ENCODE peak calls at places on chromosomes 16 and 17, in six cellular contexts. W, U, D, G, L and R are unnamed samples.

GRCh38 chr16:49995720-49996119 is 29.3 kb upstream of the CNEP1R1 start:
- DNase-seq in W (no peak), U (no peak), D (no peak), G (no peak), L (no peak), R (no peak)

GRCh38 chr16:17520567-17520966 is 49.8 kb upstream of the XYLT1 start:
- DNase-seq in W (peak; percentile 84), U (no peak), D (no peak), G (no peak), L (no peak), R (no peak)

GRCh38 chr17:79943354-79944241 is 92.1 kb downstream of the TBC1D16 start:
- DNase-seq in W (no peak), U (peak; percentile 47), D (peak; percentile 8), G (no peak), L (peak; percentile 49), R (peak; percentile 2)

GRCh38 chr16:54460254-54460860 is 173.8 kb upstream of the IRX3 start:
- DNase-seq in W (no peak), U (no peak), D (no peak), G (no peak), L (no peak), R (no peak)

GRCh38 chr17:2755941-2756724 is 6.7 kb upstream of the CCDC92B start:
- DNase-seq in W (no peak), U (no peak), D (no peak), G (no peak), L (no peak), R (peak; percentile 21)

GRCh38 chr16:56617212-56618085 is 8.1 kb upstream of the MT1E start:
- DNase-seq in W (peak; percentile 57), U (peak; percentile 86), D (peak; percentile 93), G (no peak), L (peak; percentile 65), R (peak; percentile 90)

GRCh38 chr17:6163632-6164319 is 93.6 kb downstream of the WSCD1 start:
- DNase-seq in W (no peak), U (no peak), D (no peak), G (no peak), L (no peak), R (peak; percentile 14)

GRCh38 chr16:85648782-85649181 is 35.7 kb downstream of the GSE1 start:
- DNase-seq in W (peak; percentile 13), U (no peak), D (no peak), G (no peak), L (no peak), R (no peak)

GRCh38 chr17:7754656-7755055 is 37.1 kb downstream of the DNAH2 start:
- DNase-seq in W (no peak), U (no peak), D (no peak), G (no peak), L (no peak), R (no peak)

GRCh38 chr16:10678655-10679054 is 16.1 kb downstream of the TEKT5 start:
- DNase-seq in W (no peak), U (no peak), D (no peak), G (no peak), L (no peak), R (no peak)

DNA sequence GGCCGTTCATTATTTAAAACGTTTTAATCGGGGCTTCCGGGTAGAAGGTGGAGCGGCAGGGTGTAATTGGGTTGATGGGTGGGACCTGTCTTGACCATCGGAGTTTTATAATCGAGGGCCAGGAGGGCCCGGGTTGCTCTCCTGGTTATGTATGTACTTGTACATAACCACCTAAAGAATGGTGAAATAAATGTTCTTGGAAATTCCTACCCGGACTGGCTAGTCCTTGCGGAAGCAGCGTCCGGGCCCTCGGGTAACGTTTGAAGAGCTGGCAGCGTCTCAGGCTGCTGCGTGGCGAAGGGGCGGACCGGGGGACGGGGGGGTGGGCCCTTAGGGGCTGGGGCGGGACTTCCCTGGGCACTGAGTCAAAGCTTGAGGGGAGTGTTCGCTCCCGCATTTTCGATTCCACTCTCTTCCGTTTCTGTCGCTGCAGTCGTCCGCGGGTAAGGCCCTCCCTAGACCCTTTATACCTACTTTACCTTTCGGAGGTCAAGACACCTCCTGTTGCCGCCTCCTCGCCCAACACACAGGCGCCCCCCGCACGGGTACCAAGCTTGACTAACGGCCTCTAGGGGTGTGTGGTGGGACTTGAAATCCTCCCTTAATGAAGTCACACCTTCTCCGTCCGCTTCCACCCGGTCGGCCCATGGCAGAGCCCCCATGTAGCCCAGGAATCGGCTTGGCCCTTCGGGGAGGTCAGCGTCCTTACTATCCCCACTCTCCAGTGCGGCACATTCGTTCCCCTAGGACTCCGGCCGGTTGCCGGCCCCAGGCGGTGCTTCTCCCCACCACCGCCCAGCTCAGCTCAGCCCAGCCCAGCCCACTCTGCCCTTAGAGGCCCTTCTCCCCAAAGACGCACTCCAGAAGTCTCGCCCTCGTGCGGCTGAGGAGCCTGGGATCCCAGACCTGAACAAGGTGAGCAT is at the start of gene TMEM106A:
- DNase-seq in W (peak; percentile 85), U (peak; percentile 84), D (peak; percentile 81), G (peak; percentile 43), L (peak; percentile 82), R (peak; percentile 89)
- TF ChIP-seq POLR2A in W (peak; percentile 71), U (peak; percentile 37), D (no peak), G (peak; percentile 20), L (no peak), R (peak; percentile 73)

DNA sequence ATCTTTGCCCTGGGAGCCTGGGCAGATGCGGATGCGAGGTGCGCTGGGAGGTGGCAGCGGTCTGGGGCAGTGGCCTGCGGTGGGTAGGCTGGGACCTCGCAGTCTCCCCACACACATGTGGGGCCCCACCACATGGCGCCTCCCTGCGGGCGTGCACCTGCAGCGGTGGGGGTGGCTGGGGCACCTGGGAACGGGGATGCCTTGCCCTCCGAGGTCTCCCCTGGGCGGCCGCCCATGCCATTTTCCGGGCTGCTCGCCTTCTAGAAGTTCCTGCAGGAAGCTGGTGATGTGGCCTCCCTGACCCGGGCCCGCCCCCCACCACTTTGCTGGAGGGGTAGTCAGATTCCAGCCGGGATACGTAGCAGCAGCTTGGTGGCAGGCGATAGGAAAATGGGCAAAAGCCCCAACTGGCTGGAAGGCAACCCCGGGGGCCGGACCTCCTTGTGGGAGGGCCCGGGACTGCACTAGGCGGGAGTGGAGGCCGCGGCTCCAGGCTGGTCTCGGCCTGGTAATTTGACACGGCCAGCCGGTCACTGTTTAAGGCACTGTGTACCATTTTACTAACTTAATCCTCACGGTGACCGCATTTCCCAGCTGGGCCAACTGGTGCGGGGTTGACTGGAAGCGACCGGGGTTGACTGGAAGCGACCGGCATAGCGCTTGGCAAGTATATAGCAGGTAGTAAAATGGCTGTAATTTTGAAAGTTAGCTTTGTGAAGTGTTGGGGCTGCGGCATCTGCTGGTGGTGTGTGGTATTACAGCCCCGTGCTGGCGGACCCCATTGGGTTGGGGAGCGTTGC is 38.5 kb downstream of the IGF2BP1 start:
- DNase-seq in W (peak; percentile 17), U (no peak), D (no peak), G (peak; percentile 82), L (peak; percentile 65), R (peak; percentile 52)
- H3K4me3 ChIP-seq in W (no peak overlapping the region), U (no peak overlapping the region), D (no peak overlapping the region), G (peak overlapping the region; percentile 57), L (peak overlapping the region; percentile 37), R (no peak overlapping the region)

DNA sequence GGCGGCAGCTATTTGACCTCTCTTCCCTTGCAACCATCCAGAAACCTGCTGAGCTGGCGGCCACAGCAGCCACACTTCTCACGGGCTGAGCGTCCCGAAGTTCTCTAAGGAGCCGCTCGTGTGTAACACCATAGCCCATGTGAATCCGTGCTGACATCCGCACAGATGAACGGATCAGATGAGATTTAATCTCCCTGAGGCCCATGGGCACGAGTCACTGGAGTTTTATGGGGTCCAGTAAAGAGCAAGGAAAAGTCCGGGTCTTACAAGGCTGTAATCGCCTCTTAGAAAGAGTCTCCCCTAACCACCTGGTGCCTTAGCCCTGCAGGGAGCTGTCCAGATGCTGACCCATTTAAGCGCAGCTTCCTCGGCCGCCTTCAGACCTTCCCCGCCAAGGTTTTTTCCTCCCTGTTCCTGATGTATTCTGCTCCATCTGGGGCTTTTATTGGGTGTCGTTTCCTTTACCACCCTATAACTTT is 5.5 kb upstream of the CACNG5 start:
- DNase-seq in W (peak; percentile 73), U (no peak), D (no peak), G (no peak), L (no peak), R (peak; percentile 76)
- H3K27ac ChIP-seq in W (no peak overlapping the region), U (no peak overlapping the region), D (no peak overlapping the region), G (no peak overlapping the region), L (no peak overlapping the region), R (no peak overlapping the region)

DNA sequence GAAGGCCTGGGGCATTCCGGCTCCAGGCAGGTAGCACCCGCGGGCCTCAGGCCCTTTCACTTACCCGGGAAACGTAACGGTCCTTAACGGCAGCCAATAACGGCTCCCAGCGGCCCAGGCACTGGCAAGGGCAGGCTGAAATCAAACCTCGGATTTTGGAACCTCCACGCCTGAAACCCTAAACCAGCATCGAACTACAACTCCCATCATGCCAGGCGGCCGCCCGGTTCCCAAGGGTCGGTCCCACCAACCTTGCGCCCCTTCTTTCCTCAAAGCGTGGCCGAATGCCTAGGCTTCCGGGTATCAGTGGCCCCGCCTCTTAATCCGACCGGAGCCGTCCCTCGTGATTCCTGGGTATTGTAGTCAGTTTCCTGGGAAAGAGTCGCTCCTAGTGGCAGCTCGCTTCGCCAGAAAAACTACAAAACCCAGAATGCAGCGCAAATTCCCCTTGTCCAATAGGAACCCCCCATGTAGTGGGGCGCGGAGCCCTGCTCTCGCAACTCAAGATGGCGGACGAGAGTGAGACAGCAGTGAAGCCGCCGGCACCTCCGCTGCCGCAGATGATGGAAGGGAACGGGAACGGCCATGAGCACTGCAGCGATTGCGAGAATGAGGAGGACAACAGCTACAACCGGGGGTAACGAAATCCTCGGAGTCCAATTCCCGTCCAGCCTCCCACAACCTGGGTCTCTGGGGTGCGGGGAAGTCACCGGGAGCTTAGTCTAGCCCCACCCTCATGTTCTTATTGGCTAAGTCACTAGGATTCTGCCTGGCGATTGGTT is at the start of gene NMT1:
- DNase-seq in W (peak; percentile 99), U (peak; percentile 95), D (peak; percentile 99), G (peak; percentile 99), L (peak; percentile 96), R (peak; percentile 99)
- TF ChIP-seq POLR2A in W (peak; percentile 96), U (peak; percentile 89), D (peak; percentile 17), G (peak; percentile 81), L (peak; percentile 92), R (peak; percentile 80)

GRCh38 chr16:22732315-22732840 is 81.6 kb upstream of the HS3ST2 start:
- DNase-seq in W (no peak), U (no peak), D (no peak), G (no peak), L (no peak), R (no peak)
- H3K4me3 ChIP-seq in W (no peak overlapping the region), U (no peak overlapping the region), D (no peak overlapping the region), G (no peak overlapping the region), L (no peak overlapping the region), R (no peak overlapping the region)

GRCh38 chr17:16877102-16877501 is 94.8 kb downstream of the TNFRSF13B start:
- DNase-seq in W (no peak), U (no peak), D (no peak), G (no peak), L (no peak), R (no peak)
- H3K27ac ChIP-seq in W (no peak overlapping the region), U (no peak overlapping the region), D (no peak overlapping the region), G (no peak overlapping the region), L (no peak overlapping the region), R (no peak overlapping the region)